ENCODE peak calls at places on chromosomes 7 and 10, in nine cellular contexts. H is A673; Q is anterior cingulate cortex; G is activated naive CD4-positive, alpha-beta T cell treated with anti-CD3 and anti-CD28 coated beads for 36 hours; L is cardiac muscle cell; U is A549; S is stimulated activated CD4-positive, alpha-beta T cell treated with anti-CD3 and anti-CD28 coated beads, Interleukin-2, amount 100 ng/mL, for 48 hours; I is fibroblast of the conjunctiva; N is SW 1271. D is an unnamed sample.

GRCh38 chr7:48337012-48337621 is 165.9 kb downstream of the ABCA13 start:
- DNase-seq in U (peak), N (no peak), Q (no peak), I (no peak), L (peak), S (no peak), H (peak), G (no peak), D (peak)

GRCh38 chr10:24415455-24416169 is 206.7 kb downstream of the KIAA1217 start:
- DNase-seq in N (no peak), U (no peak), I (peak), H (peak), G (no peak), Q (no peak), L (peak), S (no peak), D (no peak)

GRCh38 chr7:16411391-16411790 is 9.9 kb downstream of the CRPPA start:
- DNase-seq in Q (no peak), N (no peak), L (no peak), U (no peak), S (no peak), H (no peak), I (no peak), G (no peak), D (no peak)

GRCh38 chr10:84366041-84366440 is 37.7 kb downstream of the CCSER2 start:
- DNase-seq in U (no peak), H (no peak), L (no peak), I (no peak), G (no peak), S (no peak), Q (no peak), N (no peak), D (no peak)

GRCh38 chr7:39609084-39609461 is 14.3 kb upstream of the RALA start:
- DNase-seq in L (no peak), G (no peak), Q (no peak), S (no peak), H (peak), U (no peak), N (no peak), I (peak), D (no peak)

GRCh38 chr10:109668703-109669102 is 254.6 kb downstream of the XPNPEP1 start:
- DNase-seq in U (no peak), S (no peak), G (no peak), N (no peak), L (no peak), H (no peak), Q (no peak), I (no peak), D (no peak)

GRCh38 chr7:17710312-17710711 is 230.0 kb downstream of the SNX13 start:
- DNase-seq in H (no peak), I (no peak), U (no peak), N (no peak), G (no peak), S (no peak), Q (no peak), L (no peak), D (no peak)

GRCh38 chr10:77168161-77168560 is 469.4 kb downstream of the KCNMA1 start:
- DNase-seq in S (no peak), U (no peak), N (no peak), H (no peak), L (no peak), Q (no peak), I (no peak), G (no peak), D (no peak)

GRCh38 chr7:138258194-138258554 is 181.9 kb downstream of the AKR1D1 start:
- DNase-seq in S (no peak), I (no peak), G (no peak), L (no peak), H (peak), N (no peak), Q (no peak), U (no peak), D (no peak)

GRCh38 chr10:30697806-30698205 is 68.3 kb upstream of the LYZL2 start:
- DNase-seq in Q (no peak), H (no peak), I (no peak), N (no peak), S (no peak), L (no peak), U (no peak), G (no peak), D (no peak)

GRCh38 chr7:29202651-29203069 is 8.1 kb downstream of the CHN2 start:
- DNase-seq in N (no peak), I (no peak), Q (no peak), H (no peak), U (no peak), S (no peak), L (no peak), G (no peak), D (peak)

GRCh38 chr7:77351539-77352004 is 64.6 kb downstream of the GSAP start:
- DNase-seq in Q (no peak), S (peak), U (no peak), G (peak), L (no peak), H (no peak), N (no peak), I (no peak), D (no peak)

GRCh38 chr10:125116652-125117310 is 43.6 kb downstream of the CTBP2 start:
- DNase-seq in Q (no peak), L (no peak), G (no peak), H (no peak), N (no peak), I (no peak), S (no peak), U (no peak), D (no peak)

GRCh38 chr10:90738885-90739284 is 119.0 kb downstream of the HTR7 start:
- DNase-seq in U (no peak), I (no peak), G (no peak), L (no peak), S (no peak), Q (no peak), H (no peak), N (no peak), D (no peak)

GRCh38 chr7:7911339-7911738 is 57.3 kb upstream of the GLCCI1 start:
- DNase-seq in N (no peak), I (peak), H (no peak), G (no peak), S (no peak), Q (no peak), U (peak), L (no peak), D (no peak)

GRCh38 chr10:126842836-126843235 is 62.4 kb upstream of the DOCK1 start:
- DNase-seq in G (no peak), S (no peak), U (no peak), I (no peak), Q (no peak), L (no peak), N (no peak), H (no peak), D (no peak)

GRCh38 chr7:34160261-34160752 is 255.0 kb downstream of the BMPER start:
- DNase-seq in L (no peak), I (no peak), U (no peak), G (no peak), S (no peak), Q (no peak), H (no peak), N (no peak), D (no peak)

GRCh38 chr10:85259908-85260307 is 931.5 kb downstream of the CCSER2 start:
- DNase-seq in H (no peak), Q (no peak), G (no peak), L (no peak), I (no peak), S (no peak), U (no peak), N (no peak), D (no peak)

GRCh38 chr10:77406764-77407430 is 230.7 kb downstream of the KCNMA1 start:
- DNase-seq in I (no peak), L (no peak), H (no peak), Q (no peak), U (no peak), S (no peak), N (no peak), G (no peak), D (no peak)

GRCh38 chr10:6116806-6117205 is 28.0 kb downstream of the RBM17 start:
- DNase-seq in I (no peak), H (no peak), L (peak), Q (no peak), U (no peak), G (no peak), N (no peak), S (no peak), D (no peak)

GRCh38 chr10:29392376-29393021 is 103.6 kb downstream of the LYZL1 start:
- DNase-seq in G (peak), H (peak), S (peak), U (peak), I (no peak), Q (no peak), N (no peak), L (peak), D (peak)

GRCh38 chr7:129238546-129238945 is 13.7 kb downstream of the AHCYL2 start:
- DNase-seq in U (no peak), N (no peak), Q (no peak), I (no peak), H (no peak), L (no peak), S (no peak), G (no peak), D (no peak)

GRCh38 chr10:125216309-125216708 is 55.9 kb upstream of the CTBP2 start:
- DNase-seq in Q (no peak), U (no peak), L (no peak), N (no peak), I (no peak), G (no peak), S (no peak), H (no peak), D (no peak)

GRCh38 chr10:95560288-95561199 is 627 bp downstream of the SORBS1 start:
- DNase-seq in Q (no peak), L (peak), S (peak), H (peak), U (no peak), N (no peak), I (no peak), G (peak), D (peak)

GRCh38 chr10:104076743-104077160 is 8.9 kb downstream of the COL17A1 start:
- DNase-seq in G (no peak), S (no peak), Q (peak), U (no peak), H (peak), L (no peak), N (no peak), I (peak), D (no peak)

GRCh38 chr7:98229991-98230745 is 18.9 kb downstream of the BHLHA15 start:
- DNase-seq in I (no peak), L (no peak), U (no peak), S (no peak), Q (no peak), H (no peak), G (no peak), N (no peak), D (no peak)

GRCh38 chr7:42700376-42701327 is 211.2 kb downstream of the C7orf25 start:
- DNase-seq in S (no peak), G (no peak), H (no peak), N (no peak), U (no peak), I (peak), Q (no peak), L (no peak), D (no peak)

GRCh38 chr7:158375034-158375433 is 212.6 kb downstream of the PTPRN2 start:
- DNase-seq in Q (no peak), S (no peak), G (no peak), I (no peak), L (no peak), U (no peak), N (no peak), H (no peak), D (no peak)

GRCh38 chr10:122830965-122831353 is 14.7 kb downstream of the CUZD1 start:
- DNase-seq in S (no peak), N (no peak), U (no peak), G (no peak), L (no peak), I (no peak), H (no peak), Q (no peak), D (no peak)

GRCh38 chr10:103069453-103070331 is 123.4 kb downstream of the NT5C2 start:
- DNase-seq in H (peak), L (peak), N (no peak), I (peak), Q (no peak), U (peak), G (peak), S (peak), D (peak)

GRCh38 chr7:137801003-137801402 is 45.8 kb downstream of the DGKI start:
- DNase-seq in G (no peak), S (no peak), U (no peak), H (no peak), Q (no peak), L (no peak), I (no peak), N (no peak), D (no peak)

GRCh38 chr10:62456611-62457101 is 82.5 kb downstream of the ZNF365 start:
- DNase-seq in U (no peak), S (no peak), I (no peak), L (no peak), Q (no peak), N (no peak), H (no peak), G (no peak), D (no peak)

GRCh38 chr10:84946984-84947383 is 618.6 kb downstream of the CCSER2 start:
- DNase-seq in U (no peak), H (peak), I (no peak), G (no peak), Q (no peak), N (no peak), S (no peak), L (no peak), D (no peak)

GRCh38 chr10:120495226-120495625 is 38.2 kb downstream of the PLPP4 start:
- DNase-seq in L (no peak), Q (no peak), N (no peak), S (no peak), U (no peak), G (no peak), H (no peak), I (no peak), D (no peak)

GRCh38 chr10:119736220-119736619 is 10.4 kb downstream of the INPP5F start:
- DNase-seq in Q (no peak), L (no peak), S (no peak), N (no peak), H (no peak), I (no peak), U (no peak), G (no peak), D (no peak)

GRCh38 chr7:85630904-85631582 is 444.2 kb upstream of the SEMA3D start:
- DNase-seq in U (peak), G (no peak), L (no peak), Q (no peak), H (no peak), N (no peak), I (no peak), S (no peak), D (no peak)

GRCh38 chr10:101142533-101143353 is 11.6 kb downstream of the TLX1 start:
- DNase-seq in U (no peak), S (no peak), L (no peak), H (no peak), G (no peak), N (no peak), I (no peak), Q (no peak), D (no peak)